ENCODE peak calls at places on chromosomes 12 and 14, in seven cellular contexts. S, Q, Y, N, X, J and E are unnamed samples. For H3K4me1, the result is how much of the 10 kb centered on the place peaks cover.

GRCh38 chr14:68658029-68658509 is 134.8 kb downstream of the ZFP36L1 start:
- DNase-seq in J (no peak), Q (no peak), X (no peak), Y (no peak), N (no peak), S (no peak), E (no peak)

GRCh38 chr12:70828391-70828790 is 92.1 kb downstream of the PTPRR start:
- DNase-seq in X (no peak), N (no peak), Y (no peak), J (no peak), Q (no peak), S (no peak), E (no peak)

GRCh38 chr14:73342670-73343069 is 105.4 kb downstream of the PAPLN start:
- DNase-seq in N (no peak), Q (no peak), J (no peak), Y (no peak), X (no peak), S (no peak), E (no peak)

GRCh38 chr12:93377252-93377542 is 528 bp upstream of the NUDT4 start:
- DNase-seq in Y (no peak), X (no peak), N (no peak), Q (no peak), S (no peak), J (no peak), E (no peak)

GRCh38 chr12:21301-22189 is 45.0 kb upstream of the IQSEC3 start:
- DNase-seq in J (no peak), S (peak), Y (no peak), Q (no peak), N (no peak), X (no peak), E (no peak)

GRCh38 chr12:88496429-88497190 is 83.7 kb downstream of the KITLG start:
- DNase-seq in S (no peak), X (no peak), Y (no peak), N (no peak), J (no peak), Q (no peak), E (no peak)

GRCh38 chr14:21264025-21264801 is 5.0 kb downstream of the HNRNPC start:
- DNase-seq in X (no peak), J (no peak), Y (peak), N (no peak), Q (no peak), S (no peak), E (no peak)

GRCh38 chr12:96233941-96234461 is 39.8 kb downstream of the ELK3 start:
- DNase-seq in Q (peak), S (peak), Y (peak), N (peak), J (peak), X (peak), E (peak)

GRCh38 chr14:91119556-91120311 is 5.9 kb downstream of the DGLUCY start:
- DNase-seq in X (no peak), N (no peak), J (no peak), Q (no peak), S (no peak), Y (peak), E (no peak)

DNA sequence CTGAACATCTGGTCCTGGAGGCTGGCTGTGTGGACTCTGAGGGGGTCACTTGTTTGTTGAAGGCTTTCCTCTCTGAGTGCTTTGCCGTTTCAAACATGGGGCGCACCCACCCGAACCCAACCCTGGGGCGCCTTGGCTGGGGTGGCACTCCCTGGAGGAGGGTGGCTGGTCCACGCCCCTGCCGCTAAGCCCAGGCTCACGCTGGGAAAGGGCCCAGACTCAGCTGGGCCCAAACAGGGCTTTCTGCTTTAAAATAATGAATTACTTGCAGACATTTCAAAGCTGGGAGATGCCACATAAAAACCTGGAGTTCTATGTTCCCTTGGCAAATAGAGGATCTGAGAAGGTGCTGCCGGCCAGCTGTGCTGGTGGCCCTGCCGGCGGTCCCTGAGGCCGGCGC is 85.8 kb downstream of the ADGRD1 start:
- DNase-seq in S (peak), Q (no peak), X (no peak), J (no peak), Y (no peak), N (no peak), E (no peak)
- H3K4me1 ChIP-seq in S (under half), Q (under half), X (under half), J (under half), Y (under half), N (under half), E (under half)

DNA sequence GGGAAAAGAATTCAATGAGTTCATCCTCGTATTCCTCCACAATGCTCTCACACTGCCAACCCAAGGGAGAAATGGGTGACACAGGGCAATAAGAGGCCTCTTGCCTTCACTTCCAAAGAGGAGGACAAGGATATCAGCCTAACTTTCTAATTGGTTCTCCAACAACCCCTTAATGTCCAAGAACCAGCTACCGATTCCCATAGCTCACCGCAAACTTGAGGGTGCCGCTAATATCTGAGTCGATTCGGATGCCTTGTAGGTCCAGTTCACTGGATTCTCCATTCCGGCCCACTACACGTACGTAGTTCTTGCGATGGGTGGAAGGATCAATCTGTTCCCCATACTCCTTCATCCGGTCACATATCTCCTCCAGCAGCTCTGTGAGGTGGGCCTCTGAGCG is 4.8 kb downstream of the CNPY2 start:
- DNase-seq in S (no peak), J (no peak), X (no peak), Q (no peak), N (no peak), Y (no peak), E (no peak)
- TF ChIP-seq POLR2A in S (no peak), J (no peak), X (no peak), Q (no peak), N (no peak), Y (no peak), E (no peak)

DNA sequence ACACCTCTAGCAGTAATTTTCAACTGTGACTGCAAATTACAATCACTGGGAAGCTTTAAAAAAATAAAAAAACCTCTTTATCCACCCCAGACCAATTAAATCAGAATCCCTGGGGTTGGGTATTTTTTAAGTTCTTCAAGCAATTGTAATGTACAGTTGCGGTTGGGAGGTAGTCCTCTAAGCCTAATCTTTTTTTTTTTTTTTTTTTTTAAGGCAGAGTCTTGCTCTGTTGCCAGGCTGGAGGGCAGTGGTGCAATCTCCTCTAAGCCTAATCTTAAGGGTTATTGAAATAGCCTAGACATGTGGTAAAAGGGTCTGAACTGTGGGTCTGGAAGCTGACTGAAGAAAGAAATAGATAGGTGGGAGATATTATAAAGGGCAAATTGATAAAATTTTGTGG is 230.5 kb downstream of the AKAP6 start:
- DNase-seq in J (no peak), S (no peak), Q (no peak), Y (no peak), N (no peak), X (no peak), E (no peak)
- H3K4me1 ChIP-seq in J (under half), S (under half), Q (under half), Y (under half), N (under half), X (under half), E (under half)

GRCh38 chr12:15688202-15688736 is 100.9 kb downstream of the EPS8 start:
- DNase-seq in Y (no peak), N (peak), X (peak), Q (peak), J (peak), S (no peak), E (peak)
- TF ChIP-seq POLR2A in Y (no peak), N (peak), X (peak), Q (peak), J (peak), S (peak), E (no peak)